ENCODE peak calls at places on chromosome 13, in six cellular contexts. O is colonic mucosa, I is neural crest cell, Q is cardiac muscle cell, D is lung, L is ovary. U is an unnamed sample.

GRCh38 chr13:44301639-44302015 is 72.0 kb upstream of the SERP2 start:
- DNase-seq in Q (no peak), O (no peak), D (no peak), I (no peak), L (no peak), U (no peak)

GRCh38 chr13:31699650-31700049 is 39.7 kb upstream of the RXFP2 start:
- DNase-seq in Q (peak), O (no peak), I (peak), L (no peak), D (no peak), U (no peak)

GRCh38 chr13:42992585-42993122 is 613 bp upstream of the EPSTI1 start:
- DNase-seq in O (no peak), Q (no peak), I (no peak), D (no peak), L (no peak), U (no peak)

GRCh38 chr13:27774651-27775050 is 17.6 kb upstream of the GSX1 start:
- DNase-seq in D (no peak), L (no peak), I (no peak), Q (no peak), O (no peak), U (no peak)

GRCh38 chr13:91406619-91407018 is 8.2 kb downstream of the GPC5 start:
- DNase-seq in D (no peak), O (no peak), L (no peak), I (peak), Q (no peak), U (no peak)

GRCh38 chr13:100334209-100334608 is 245.3 kb downstream of the PCCA start:
- DNase-seq in D (no peak), L (no peak), O (no peak), I (no peak), Q (no peak), U (no peak)

GRCh38 chr13:51731759-51732158 is 72.2 kb downstream of the DHRS12 start:
- DNase-seq in L (no peak), O (no peak), Q (no peak), I (no peak), D (no peak), U (no peak)

GRCh38 chr13:56528040-56528760 is 612.5 kb upstream of the PRR20A start:
- DNase-seq in Q (no peak), L (no peak), D (no peak), I (no peak), O (no peak), U (no peak)

GRCh38 chr13:42333613-42334328 is 61.8 kb downstream of the AKAP11 start:
- DNase-seq in I (no peak), Q (peak), D (no peak), L (no peak), O (no peak), U (no peak)

DNA sequence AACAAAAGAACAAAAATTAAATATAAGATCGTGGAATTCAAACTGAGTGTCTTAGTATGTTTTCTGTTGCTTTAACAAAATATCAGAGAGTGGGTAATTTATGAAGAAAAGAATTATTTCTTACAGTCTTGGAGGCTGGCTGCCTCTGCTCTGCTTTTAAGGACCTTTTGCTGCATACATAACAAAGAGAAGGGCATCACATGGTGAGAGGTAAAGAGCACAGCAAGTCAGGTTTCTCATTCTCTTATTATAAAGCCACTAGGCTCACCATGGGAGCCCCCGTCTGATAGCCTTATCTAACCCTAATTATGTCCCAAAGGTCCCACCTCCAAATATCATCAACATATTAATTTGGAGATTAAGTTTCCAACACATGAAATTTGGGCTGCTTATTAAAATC is 231.3 kb downstream of the SLITRK6 start:
- DNase-seq in D (no peak), I (no peak), Q (no peak), O (no peak), L (no peak), U (no peak)
- TF ChIP-seq CTCF in D (no peak), I (no peak), Q (no peak), O (no peak), L (no peak), U (no peak)

GRCh38 chr13:29402168-29402621 is 193.3 kb downstream of the SLC7A1 start:
- DNase-seq in Q (no peak), O (no peak), I (no peak), D (no peak), L (peak), U (no peak)

GRCh38 chr13:29396446-29396845 is 199.0 kb downstream of the SLC7A1 start:
- DNase-seq in O (no peak), I (no peak), L (no peak), D (no peak), Q (no peak), U (no peak)

GRCh38 chr13:29397265-29397664 is 198.2 kb downstream of the SLC7A1 start:
- DNase-seq in Q (no peak), I (no peak), L (no peak), D (no peak), O (no peak), U (no peak)
- TF ChIP-seq CTCF in Q (no peak), I (no peak), L (no peak), D (no peak), O (no peak), U (no peak)

GRCh38 chr13:33678084-33678483 is 139.9 kb upstream of the RFC3 start:
- DNase-seq in I (no peak), D (no peak), O (no peak), L (no peak), Q (no peak), U (no peak)
- TF ChIP-seq CTCF in I (no peak), D (no peak), O (no peak), L (no peak), Q (no peak), U (no peak)

GRCh38 chr13:37599509-37599908 is 941 bp upstream of the POSTN start:
- DNase-seq in I (no peak), D (no peak), L (no peak), Q (no peak), O (no peak), U (no peak)

GRCh38 chr13:37597477-37597876 is 1.1 kb downstream of the POSTN start:
- DNase-seq in O (no peak), I (no peak), Q (no peak), L (no peak), D (no peak), U (no peak)

GRCh38 chr13:37608750-37609339 is 10.3 kb upstream of the POSTN start:
- DNase-seq in D (no peak), O (no peak), Q (no peak), I (no peak), L (no peak), U (no peak)

GRCh38 chr13:37598572-37598971 is at the start of gene POSTN:
- DNase-seq in O (no peak), I (no peak), L (no peak), Q (peak), D (no peak), U (no peak)

GRCh38 chr13:37602743-37603381 is 4.3 kb upstream of the POSTN start:
- DNase-seq in D (no peak), Q (peak), O (no peak), I (no peak), L (no peak), U (no peak)
- TF ChIP-seq CTCF in D (no peak), Q (peak), O (peak), I (peak), L (no peak), U (peak)

GRCh38 chr13:61247149-61247936 is 168.3 kb downstream of the PCDH20 start:
- DNase-seq in I (no peak), D (no peak), L (no peak), Q (no peak), O (no peak), U (no peak)
- TF ChIP-seq CTCF in I (no peak), D (no peak), L (no peak), Q (no peak), O (no peak), U (no peak)

GRCh38 chr13:61777902-61778301 is 362.3 kb upstream of the PCDH20 start:
- DNase-seq in L (no peak), Q (no peak), O (no peak), I (no peak), D (no peak), U (no peak)

GRCh38 chr13:61778531-61778930 is 362.9 kb upstream of the PCDH20 start:
- DNase-seq in O (no peak), Q (no peak), L (no peak), I (no peak), D (no peak), U (no peak)

GRCh38 chr13:61777281-61777680 is 361.6 kb upstream of the PCDH20 start:
- DNase-seq in D (no peak), I (no peak), Q (no peak), L (no peak), O (no peak), U (no peak)

GRCh38 chr13:61770697-61771096 is 355.0 kb upstream of the PCDH20 start:
- DNase-seq in I (no peak), D (no peak), L (no peak), Q (peak), O (no peak), U (no peak)

GRCh38 chr13:61774903-61775302 is 359.3 kb upstream of the PCDH20 start:
- DNase-seq in I (no peak), Q (no peak), L (no peak), O (no peak), D (no peak), U (no peak)
- TF ChIP-seq CTCF in I (no peak), Q (no peak), L (no peak), O (no peak), D (no peak), U (no peak)

DNA sequence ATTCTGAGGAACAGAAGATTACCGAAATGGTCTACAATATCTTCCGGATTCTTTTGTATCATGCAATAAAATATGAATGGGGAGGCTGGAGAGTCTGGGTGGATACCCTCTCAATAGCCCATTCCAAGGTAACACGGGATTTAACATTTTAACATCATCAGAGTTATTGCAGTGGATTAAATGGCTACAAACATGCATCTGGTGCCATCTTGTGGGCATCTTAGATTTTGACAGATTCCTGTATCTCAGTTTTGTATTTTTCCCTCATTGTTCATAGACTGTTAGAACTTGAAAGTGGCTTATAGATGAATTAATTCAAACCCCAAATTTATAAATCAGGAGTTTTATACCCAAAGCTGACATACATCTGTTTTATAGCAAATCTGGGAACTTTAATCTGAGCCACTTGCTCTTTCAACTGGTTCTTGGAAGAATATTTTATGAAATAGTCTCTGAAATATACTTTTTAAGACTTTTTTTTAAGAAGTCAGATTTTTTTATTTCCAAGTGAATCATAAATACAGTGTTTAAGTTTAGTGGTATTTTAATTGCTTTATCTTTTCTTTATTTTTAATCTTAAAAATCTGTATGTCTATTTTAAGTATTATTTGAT is 215.2 kb downstream of the NBEA start:
- DNase-seq in Q (peak), O (peak), D (peak), I (peak), L (no peak), U (no peak)
- TF ChIP-seq CTCF in Q (peak), O (peak), D (peak), I (peak), L (peak), U (peak)

U was measured in osteocyte.